ENCODE peak calls at places on chromosomes 6 and 20, in ten cellular contexts. L is SJSA1; U is fibroblast of lung; X is IMR-90; S is spleen; P is CD4-positive, CD25-positive, alpha-beta regulatory T cell; F is BE2C; H is mammary epithelial cell; A is CD8-positive, alpha-beta memory T cell; W is GM23338. V is an unnamed sample.

GRCh38 chr6:38215225-38215624 is 395.7 kb downstream of the ZFAND3 start:
- DNase-seq in P (no peak), A (no peak), U (no peak), F (no peak), H (no peak), X (no peak), L (no peak), S (no peak), W (no peak), V (no peak)

GRCh38 chr6:6395581-6396197 is 75.2 kb upstream of the F13A1 start:
- DNase-seq in W (no peak), P (no peak), A (no peak), X (no peak), F (no peak), U (no peak), L (no peak), H (no peak), S (no peak), V (no peak)

GRCh38 chr20:23131766-23132165 is 45.6 kb upstream of the CD93 start:
- DNase-seq in F (no peak), A (no peak), U (no peak), X (no peak), S (no peak), P (no peak), H (no peak), W (no peak), L (no peak), V (no peak)

GRCh38 chr6:41706876-41707564 is 28.4 kb downstream of the TFEB start:
- DNase-seq in F (peak; percentile 40), L (no peak), A (no peak), S (no peak), U (peak; percentile 72), X (peak; percentile 53), W (no peak), P (peak; percentile 16), H (peak; percentile 43), V (no peak)

GRCh38 chr20:12056836-12057235 is 139.1 kb downstream of the BTBD3 start:
- DNase-seq in P (no peak), U (no peak), H (no peak), F (no peak), W (no peak), A (no peak), S (no peak), L (no peak), X (no peak), V (peak; percentile 9)

GRCh38 chr20:56343861-56344381 is 14.9 kb upstream of the FAM210B start:
- DNase-seq in S (peak; percentile 79), H (peak; percentile 27), P (peak; percentile 40), X (peak; percentile 24), A (no peak), U (peak; percentile 51), F (peak; percentile 68), W (peak; percentile 84), L (no peak), V (peak; percentile 11)

GRCh38 chr20:24766143-24766527 is 182.9 kb upstream of the CST7 start:
- DNase-seq in U (no peak), A (no peak), W (no peak), H (no peak), P (no peak), L (no peak), F (no peak), X (no peak), S (no peak), V (no peak)

GRCh38 chr20:61808497-61808896 is 257.2 kb downstream of the TAF4 start:
- DNase-seq in F (no peak), U (no peak), P (no peak), X (no peak), L (peak; percentile 77), W (no peak), H (no peak), A (no peak), S (peak; percentile 56), V (no peak)

GRCh38 chr6:139154885-139155547 is 20.1 kb downstream of the HECA start:
- DNase-seq in U (peak; percentile 60), W (no peak), F (no peak), X (peak; percentile 67), H (no peak), P (no peak), L (no peak), S (no peak), A (no peak), V (no peak)

GRCh38 chr6:70954750-70955149 is 2.1 kb downstream of the B3GAT2 start:
- DNase-seq in U (no peak), P (no peak), L (no peak), F (no peak), H (no peak), A (no peak), S (no peak), X (no peak), W (peak; percentile 45), V (no peak)

DNA sequence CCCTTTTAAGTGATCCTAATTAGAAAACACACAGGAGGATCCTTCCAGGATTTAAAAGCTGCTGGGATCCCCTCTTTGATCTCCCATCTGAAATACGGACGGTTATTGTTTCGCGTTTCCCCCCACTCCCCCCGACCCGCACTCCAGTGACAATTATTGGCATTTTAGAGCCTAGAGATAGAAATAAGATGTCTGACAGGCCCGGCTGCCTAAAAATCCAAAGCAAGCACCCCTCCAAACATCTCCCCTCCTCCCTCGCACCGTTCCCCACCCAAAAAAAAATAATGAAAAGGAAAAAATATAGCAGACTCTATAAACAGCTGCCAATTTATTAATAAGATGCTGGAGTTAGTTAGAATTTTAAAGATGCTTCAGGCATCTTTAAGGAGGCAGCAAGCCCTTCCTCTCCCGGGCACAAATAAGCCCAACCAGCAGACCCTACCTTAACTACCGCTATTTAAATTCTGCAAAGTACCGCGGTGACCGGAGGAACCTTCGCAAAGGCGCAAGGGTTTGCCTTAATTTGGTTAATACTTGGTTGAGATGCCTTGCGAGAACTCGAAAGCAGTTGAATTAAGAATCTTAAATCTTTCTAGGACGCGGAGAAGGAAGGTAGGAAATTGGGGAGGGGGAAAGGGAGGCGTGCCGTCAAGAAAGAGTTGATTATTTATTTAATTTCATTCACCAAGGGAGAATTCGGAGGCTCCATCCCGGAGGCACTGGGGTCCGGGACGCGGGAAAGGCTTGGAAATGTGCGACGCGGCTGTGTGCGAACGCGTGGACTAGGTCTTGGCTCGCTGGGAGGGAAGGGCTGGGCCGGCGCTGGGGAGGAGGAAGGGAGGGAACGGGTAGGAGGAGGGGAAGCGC is 1.5 kb upstream of the ISM1 start:
- DNase-seq in S (no peak), W (peak; percentile 61), H (no peak), U (no peak), F (no peak), P (no peak), X (no peak), L (no peak), A (no peak), V (no peak)
- H3K27me3 ChIP-seq in S (peaks cover 37% of the 10 kb centered on the region), W (peaks cover 79% of the 10 kb centered on the region), H (no peaks in the 10 kb centered on the region), U (peaks cover 38% of the 10 kb centered on the region), F (peaks cover 77% of the 10 kb centered on the region), P (peaks cover 14% of the 10 kb centered on the region), X (peaks cover 52% of the 10 kb centered on the region), L (peaks cover 64% of the 10 kb centered on the region), A (peaks cover 12% of the 10 kb centered on the region), V (peaks cover 46% of the 10 kb centered on the region)

GRCh38 chr20:33132858-33133615 is 34.9 kb upstream of the BPIFA2 start:
- DNase-seq in F (no peak), A (no peak), S (no peak), P (no peak), L (no peak), U (no peak), X (no peak), H (no peak), W (peak; percentile 42), V (no peak)
- H3K27me3 ChIP-seq in F (no peaks in the 10 kb centered on the region), A (no peaks in the 10 kb centered on the region), S (no peaks in the 10 kb centered on the region), P (no peaks in the 10 kb centered on the region), L (peaks cover 5% of the 10 kb centered on the region), U (no peaks in the 10 kb centered on the region), X (no peaks in the 10 kb centered on the region), H (no peaks in the 10 kb centered on the region), W (no peaks in the 10 kb centered on the region), V (no peaks in the 10 kb centered on the region)

GRCh38 chr6:168420084-168420483 is 20.9 kb upstream of the SMOC2 start:
- DNase-seq in H (no peak), A (no peak), U (no peak), P (no peak), W (no peak), L (no peak), S (no peak), X (no peak), F (no peak), V (no peak)
- H3K27me3 ChIP-seq in H (no peaks in the 10 kb centered on the region), A (no peaks in the 10 kb centered on the region), U (no peaks in the 10 kb centered on the region), P (no peaks in the 10 kb centered on the region), W (no peaks in the 10 kb centered on the region), L (no peaks in the 10 kb centered on the region), S (no peaks in the 10 kb centered on the region), X (no peaks in the 10 kb centered on the region), F (no peaks in the 10 kb centered on the region), V (no peaks in the 10 kb centered on the region)

DNA sequence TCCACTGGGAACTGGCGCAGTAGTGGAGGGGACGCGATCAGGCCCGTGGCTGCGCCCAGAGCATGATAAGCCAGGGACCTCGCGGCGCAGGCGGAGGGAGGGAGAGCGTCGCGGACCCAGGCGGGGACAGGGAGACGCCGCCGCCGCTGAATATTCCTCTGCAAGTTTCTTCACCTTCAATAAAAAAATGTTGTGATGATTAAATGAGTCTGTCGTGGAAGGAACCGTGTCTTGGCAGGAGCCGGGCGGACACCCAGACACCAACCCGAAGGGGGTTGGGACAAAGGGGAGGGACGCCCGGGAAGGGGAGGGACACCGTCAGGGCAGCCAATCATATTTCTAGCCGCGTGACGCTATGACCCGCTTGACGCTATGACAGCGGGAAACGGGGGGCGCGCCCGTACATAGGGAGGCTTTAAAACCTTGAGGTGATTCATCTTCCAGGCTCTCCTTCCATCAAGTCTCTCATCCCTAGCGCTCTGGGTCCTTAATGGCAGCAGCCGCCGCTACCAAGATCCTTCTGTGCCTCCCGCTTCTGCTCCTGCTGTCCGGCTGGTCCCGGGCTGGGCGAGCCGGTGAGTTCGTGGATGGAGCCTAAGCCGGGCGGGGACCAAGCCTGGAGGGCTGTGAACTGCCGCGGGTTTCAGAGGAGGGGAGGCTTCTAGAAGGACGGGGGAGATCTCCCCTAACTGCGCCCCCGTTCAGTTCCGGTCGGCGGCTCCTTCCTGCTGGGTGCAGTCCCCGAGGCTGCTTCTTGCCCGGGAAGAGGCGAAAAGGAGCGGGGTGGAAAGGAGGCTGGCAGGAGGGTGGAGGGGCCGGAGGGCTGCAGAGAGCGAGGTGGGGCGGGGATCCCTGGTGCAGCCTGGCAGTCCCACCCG is at the start of gene ULBP2:
- DNase-seq in A (peak; percentile 91), L (peak; percentile 90), W (peak; percentile 83), P (peak; percentile 88), H (peak; percentile 97), U (peak; percentile 91), F (peak; percentile 85), S (peak; percentile 91), X (peak; percentile 95), V (peak; percentile 94)
- H3K27me3 ChIP-seq in A (peaks cover 37% of the 10 kb centered on the region), L (peaks cover 16% of the 10 kb centered on the region), W (peaks cover 89% of the 10 kb centered on the region), P (peaks cover 26% of the 10 kb centered on the region), H (no peaks in the 10 kb centered on the region), U (peaks cover 18% of the 10 kb centered on the region), F (peaks cover 46% of the 10 kb centered on the region), S (peaks cover 54% of the 10 kb centered on the region), X (peaks cover 34% of the 10 kb centered on the region), V (peaks cover 32% of the 10 kb centered on the region)